ENCODE peak calls at places on chromosomes 4 and X, in nine cellular contexts. G, J, Z, W, O, K, B, S and U are unnamed samples.

GRCh38 chrX:75131973-75132627 is 24.0 kb downstream of the ABCB7 start:
- DNase-seq in G (no peak), J (no peak), Z (no peak), W (no peak), O (no peak), K (peak), B (no peak), S (no peak), U (no peak)

GRCh38 chrX:56233682-56234081 is 1.5 kb downstream of the KLF8 start:
- DNase-seq in G (peak), J (peak), Z (peak), W (no peak), O (no peak), K (peak), B (no peak), S (peak), U (no peak)

GRCh38 chrX:42748067-42748850 is 29.7 kb downstream of the PPP1R2C start:
- DNase-seq in G (peak), J (no peak), Z (no peak), W (no peak), O (no peak), K (no peak), B (no peak), S (no peak), U (no peak)

GRCh38 chrX:13092455-13092941 is 48.1 kb upstream of the FAM9C start:
- DNase-seq in G (no peak), J (peak), Z (no peak), W (peak), O (no peak), K (no peak), B (no peak), S (peak), U (no peak)

GRCh38 chrX:39164212-39164611 is 363.0 kb downstream of the MID1IP1 start:
- DNase-seq in G (no peak), J (no peak), Z (no peak), W (no peak), O (no peak), K (no peak), B (no peak), S (no peak), U (no peak)

GRCh38 chr4:71559957-71560541 is 221.2 kb downstream of the SLC4A4 start:
- DNase-seq in G (peak), J (no peak), Z (no peak), W (no peak), O (no peak), K (no peak), B (peak), S (no peak), U (no peak)

GRCh38 chr4:68272860-68273259 is 27.4 kb upstream of the TMPRSS11B start:
- DNase-seq in G (peak), J (no peak), Z (no peak), W (no peak), O (no peak), K (no peak), B (no peak), S (no peak), U (no peak)

GRCh38 chr4:18942874-18943273 is 921.3 kb upstream of the LCORL start:
- DNase-seq in G (no peak), J (no peak), Z (no peak), W (no peak), O (no peak), K (no peak), B (no peak), S (no peak), U (no peak)

GRCh38 chrX:6968231-6968630 is 179.3 kb upstream of the STS start:
- DNase-seq in G (no peak), J (no peak), Z (no peak), W (no peak), O (no peak), K (no peak), B (peak), S (no peak), U (no peak)

GRCh38 chr4:7739918-7740865 is 199.5 kb downstream of the AFAP1 start:
- DNase-seq in G (no peak), J (no peak), Z (no peak), W (no peak), O (no peak), K (no peak), B (no peak), S (no peak), U (no peak)

GRCh38 chr4:53693408-53693807 is 102.1 kb upstream of the LNX1 start:
- DNase-seq in G (no peak), J (no peak), Z (no peak), W (no peak), O (no peak), K (no peak), B (no peak), S (no peak), U (no peak)

GRCh38 chrX:12885508-12885907 is 18.6 kb downstream of the TLR7 start:
- DNase-seq in G (no peak), J (no peak), Z (no peak), W (no peak), O (no peak), K (no peak), B (no peak), S (no peak), U (no peak)

GRCh38 chr4:126591583-126591982 is 1041.2 kb upstream of the INTU start:
- DNase-seq in G (peak), J (no peak), Z (no peak), W (no peak), O (no peak), K (no peak), B (no peak), S (no peak), U (no peak)

GRCh38 chrX:26466387-26466786 is 250.4 kb downstream of the MAGEB5 start:
- DNase-seq in G (no peak), J (no peak), Z (no peak), W (no peak), O (no peak), K (no peak), B (no peak), S (no peak), U (no peak)

GRCh38 chr4:137703225-137703624 is 170.9 kb upstream of the PCDH18 start:
- DNase-seq in G (no peak), J (no peak), Z (no peak), W (no peak), O (peak), K (no peak), B (no peak), S (no peak), U (no peak)

GRCh38 chr4:128287159-128287870 is at the start of gene PGRMC2:
- DNase-seq in G (peak), J (no peak), Z (no peak), W (peak), O (no peak), K (no peak), B (no peak), S (peak), U (no peak)

GRCh38 chrX:118761950-118762725 is 34.7 kb downstream of the IL13RA1 start:
- DNase-seq in G (peak), J (peak), Z (no peak), W (no peak), O (peak), K (no peak), B (no peak), S (no peak), U (no peak)

GRCh38 chrX:29903365-29903764 is 312.0 kb upstream of the MAGEB2 start:
- DNase-seq in G (peak), J (no peak), Z (no peak), W (no peak), O (no peak), K (no peak), B (no peak), S (no peak), U (no peak)

GRCh38 chr4:72564184-72564583 is 4.8 kb downstream of the ADAMTS3 start:
- DNase-seq in G (peak), J (no peak), Z (no peak), W (no peak), O (no peak), K (no peak), B (peak), S (no peak), U (no peak)

GRCh38 chr4:69977582-69977981 is 12.1 kb upstream of the CSN2 start:
- DNase-seq in G (peak), J (no peak), Z (no peak), W (no peak), O (no peak), K (no peak), B (no peak), S (no peak), U (no peak)

GRCh38 chr4:95087657-95088455 is 330.1 kb downstream of the BMPR1B start:
- DNase-seq in G (peak), J (no peak), Z (no peak), W (no peak), O (no peak), K (no peak), B (no peak), S (no peak), U (no peak)

GRCh38 chr4:127809173-127809800 is 27.2 kb downstream of the HSPA4L start:
- DNase-seq in G (peak), J (peak), Z (no peak), W (no peak), O (no peak), K (no peak), B (no peak), S (no peak), U (no peak)